ENCODE peak calls at places on chromosome 22, in five cellular contexts. J is upper lobe of left lung, K is OCI-LY7, N is body of pancreas, Q is Peyer's patch. I is an unnamed sample.

GRCh38 chr22:50118557-50119168 is 28.9 kb downstream of the MOV10L1 start:
- DNase-seq in J (no peak), K (no peak), N (no peak), Q (no peak), I (no peak)

GRCh38 chr22:47213571-47214230 is 451.3 kb downstream of the TBC1D22A start:
- DNase-seq in J (no peak), K (peak; percentile 46), N (no peak), Q (peak; percentile 22), I (peak; percentile 38)

GRCh38 chr22:20677684-20678242 is 96.2 kb upstream of the SERPIND1 start:
- DNase-seq in J (no peak), K (no peak), N (no peak), Q (no peak), I (no peak)

GRCh38 chr22:46145896-46146295 is 4.4 kb upstream of the PPARA start:
- DNase-seq in J (no peak), K (no peak), N (no peak), Q (no peak), I (no peak)

GRCh38 chr22:34973016-34973415 is 92.9 kb upstream of the ISX start:
- DNase-seq in J (no peak), K (no peak), N (no peak), Q (no peak), I (no peak)

GRCh38 chr22:46027219-46028068 is 50.5 kb upstream of the WNT7B start:
- DNase-seq in J (peak; percentile 65), K (peak; percentile 22), N (peak; percentile 83), Q (no peak), I (no peak)

GRCh38 chr22:17057959-17058814 is 26.6 kb upstream of the IL17RA start:
- DNase-seq in J (peak; percentile 59), K (peak; percentile 58), N (peak; percentile 70), Q (peak; percentile 39), I (peak; percentile 28)

GRCh38 chr22:17767236-17768065 is 6.8 kb downstream of the BID start:
- DNase-seq in J (no peak), K (no peak), N (no peak), Q (no peak), I (peak; percentile 75)

GRCh38 chr22:25027052-25027525 is 74.6 kb downstream of the KIAA1671 start:
- DNase-seq in J (no peak), K (no peak), N (no peak), Q (no peak), I (no peak)

GRCh38 chr22:25027552-25027951 is 75.0 kb downstream of the KIAA1671 start:
- DNase-seq in J (no peak), K (no peak), N (no peak), Q (no peak), I (no peak)

GRCh38 chr22:25027959-25028840 is 75.7 kb downstream of the KIAA1671 start:
- DNase-seq in J (no peak), K (no peak), N (no peak), Q (no peak), I (no peak)

GRCh38 chr22:25029181-25029580 is 76.7 kb downstream of the KIAA1671 start:
- DNase-seq in J (no peak), K (no peak), N (no peak), Q (no peak), I (no peak)

DNA sequence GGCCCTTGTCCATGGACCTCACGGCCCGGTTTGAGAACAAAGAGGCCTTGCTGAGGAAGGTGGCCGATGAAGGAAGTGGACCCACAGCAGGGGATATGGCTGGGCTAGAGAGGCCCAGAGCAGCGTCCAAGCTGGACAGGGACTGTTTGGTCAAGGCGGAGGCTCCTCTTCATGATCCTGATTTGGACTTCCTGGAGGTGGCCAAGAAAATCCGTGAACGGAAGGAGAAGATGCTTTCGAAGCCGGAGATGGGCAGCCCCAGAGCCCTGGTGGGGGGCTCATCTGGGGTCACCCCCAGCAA is 76.3 kb downstream of the KIAA1671 start:
- DNase-seq in J (no peak), K (no peak), N (no peak), Q (no peak), I (no peak)
- H3K27ac ChIP-seq in J (peak overlapping the region; percentile 74), K (no peak overlapping the region), N (no peak overlapping the region), Q (no peak overlapping the region), I (no peak overlapping the region)

DNA sequence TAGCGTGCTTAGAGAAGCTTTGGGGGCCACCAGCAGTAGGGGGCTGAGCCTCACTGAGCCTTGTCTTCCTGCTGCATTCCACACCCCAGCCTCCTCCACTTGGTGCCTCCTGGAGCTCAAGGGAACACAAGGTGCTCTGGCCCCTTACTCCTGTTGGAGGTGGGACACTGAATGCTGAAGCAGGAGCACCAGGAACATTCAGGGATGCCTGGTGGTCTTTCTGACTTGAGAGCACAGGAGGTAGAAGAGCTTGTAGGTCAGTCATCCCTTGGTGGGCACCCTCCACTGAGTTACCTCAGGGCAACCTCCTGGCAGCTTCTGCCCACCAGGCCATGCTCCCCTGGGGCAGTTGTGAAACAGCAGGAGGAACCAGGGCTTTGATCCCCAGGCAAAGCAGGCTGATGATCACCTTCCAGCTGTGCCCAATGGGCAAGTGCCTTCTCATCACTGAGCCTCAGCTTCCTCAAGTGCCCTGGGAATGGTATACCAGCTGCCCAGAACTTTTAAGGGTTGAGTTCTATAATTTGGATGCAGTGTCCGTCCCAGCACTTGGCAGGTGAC is 50.1 kb downstream of the CABIN1 start:
- DNase-seq in J (no peak), K (no peak), N (no peak), Q (no peak), I (no peak)
- H3K36me3 ChIP-seq in J (peaks cover 93% of the 10 kb centered on the region), K (peaks cover 82% of the 10 kb centered on the region), N (peaks cover 7% of the 10 kb centered on the region), Q (no peaks in the 10 kb centered on the region), I (peaks cover 70% of the 10 kb centered on the region)

GRCh38 chr22:48453751-48454485 is 1373.8 kb downstream of the BRD1 start:
- DNase-seq in J (peak; percentile 8), K (no peak), N (no peak), Q (no peak), I (no peak)

GRCh38 chr22:48450188-48450825 is 1377.4 kb downstream of the BRD1 start:
- DNase-seq in J (peak; percentile 12), K (no peak), N (no peak), Q (no peak), I (no peak)

GRCh38 chr22:48451891-48452290 is 1375.8 kb downstream of the BRD1 start:
- DNase-seq in J (peak; percentile 10), K (no peak), N (no peak), Q (no peak), I (no peak)

GRCh38 chr22:48452766-48453165 is 1374.9 kb downstream of the BRD1 start:
- DNase-seq in J (peak; percentile 8), K (no peak), N (no peak), Q (no peak), I (no peak)

DNA sequence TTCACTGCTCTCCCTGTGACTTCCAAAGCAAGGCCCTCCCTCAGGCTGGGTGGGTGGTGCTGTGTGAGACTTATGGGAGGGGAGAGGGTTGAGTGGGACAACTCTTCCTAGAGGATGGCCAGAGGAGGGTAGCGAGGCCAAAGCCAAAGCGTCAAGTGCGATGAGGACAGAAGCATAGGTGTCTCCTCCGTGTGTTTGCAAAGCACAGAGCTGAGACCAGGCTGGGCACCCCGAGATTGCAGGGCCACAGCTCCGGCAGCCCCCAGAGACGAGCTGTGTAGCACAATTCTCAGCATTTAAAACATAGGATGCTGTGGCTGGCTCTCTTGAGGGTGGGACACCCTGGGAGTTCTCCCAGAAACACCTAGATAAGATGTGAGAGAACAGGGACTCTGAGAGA is 1374.5 kb downstream of the BRD1 start:
- DNase-seq in J (no peak), K (no peak), N (no peak), Q (no peak), I (no peak)
- H3K9me3 ChIP-seq in J (no peaks in the 10 kb centered on the region), K (no peaks in the 10 kb centered on the region), N (no peaks in the 10 kb centered on the region), Q (no peaks in the 10 kb centered on the region), I (no peaks in the 10 kb centered on the region)

GRCh38 chr22:36872866-36873498 is 12.2 kb downstream of the NCF4 start:
- DNase-seq in J (no peak), K (no peak), N (no peak), Q (no peak), I (no peak)

GRCh38 chr22:36872084-36872483 is 11.3 kb downstream of the NCF4 start:
- DNase-seq in J (no peak), K (no peak), N (no peak), Q (no peak), I (no peak)

GRCh38 chr22:36874731-36875130 is 13.9 kb downstream of the NCF4 start:
- DNase-seq in J (no peak), K (no peak), N (no peak), Q (no peak), I (no peak)

GRCh38 chr22:36874309-36874696 is 13.5 kb downstream of the NCF4 start:
- DNase-seq in J (no peak), K (no peak), N (no peak), Q (no peak), I (no peak)

DNA sequence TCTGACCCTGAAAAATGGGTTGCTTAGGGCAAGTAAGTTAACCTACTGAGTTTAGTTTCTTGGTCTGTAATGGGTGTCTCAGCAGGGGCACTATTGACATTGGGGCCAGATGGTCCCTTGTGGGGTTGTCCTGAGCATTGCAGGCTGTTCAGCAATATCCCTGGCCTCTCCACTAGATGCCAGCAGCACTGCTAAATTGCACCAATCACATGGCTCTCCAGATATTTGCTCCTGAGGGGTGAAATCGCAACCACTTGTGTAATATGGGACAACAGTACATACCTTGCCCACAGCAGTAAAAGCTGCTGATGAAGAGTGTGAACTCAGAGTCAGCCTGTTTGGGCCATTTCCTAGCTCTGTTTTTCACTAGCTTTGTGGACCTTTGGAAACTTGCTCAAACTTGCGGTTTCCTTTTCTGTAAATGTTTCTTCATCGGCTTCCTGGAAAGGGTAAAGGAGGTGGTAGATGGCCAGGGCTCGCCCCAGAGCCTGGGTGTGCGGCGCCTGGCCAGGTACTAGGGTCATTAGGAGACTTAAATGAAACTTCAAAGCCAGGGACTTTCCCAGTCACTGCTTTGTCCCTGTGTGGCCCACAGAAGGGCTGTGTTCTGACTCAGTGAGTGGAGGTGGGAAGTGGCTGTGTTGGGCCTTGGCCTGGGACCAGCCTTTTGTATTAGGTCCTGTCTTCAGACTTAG is 13.0 kb downstream of the NCF4 start:
- DNase-seq in J (peak; percentile 81), K (peak; percentile 33), N (peak; percentile 40), Q (no peak), I (peak; percentile 34)
- H3K27ac ChIP-seq in J (peak overlapping the region; percentile 89), K (no peak overlapping the region), N (no peak overlapping the region), Q (peak overlapping the region; percentile 20), I (peak overlapping the region; percentile 27)

DNA sequence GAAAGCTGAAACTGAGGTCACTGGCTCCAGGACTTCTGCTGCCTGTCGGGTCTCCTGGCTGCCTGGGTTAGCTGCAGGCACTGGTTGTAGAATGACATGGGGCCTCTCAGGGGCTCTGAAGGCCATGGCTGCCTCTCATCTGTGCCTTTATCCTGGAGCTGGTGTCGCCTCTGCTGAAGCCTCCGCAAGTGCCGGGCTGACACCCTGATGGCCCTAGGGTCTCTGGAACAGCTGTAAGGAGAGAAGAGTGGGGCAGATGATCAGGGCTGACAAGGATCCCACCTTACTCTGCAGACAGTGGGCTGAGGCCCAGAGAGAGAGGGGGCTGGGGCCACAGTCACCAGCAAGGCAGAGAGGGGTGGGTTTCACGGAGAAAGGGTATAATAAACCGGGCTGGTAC is 4.6 kb downstream of the PLA2G3 start:
- DNase-seq in J (no peak), K (no peak), N (no peak), Q (no peak), I (no peak)
- H3K36me3 ChIP-seq in J (no peaks in the 10 kb centered on the region), K (no peaks in the 10 kb centered on the region), N (no peaks in the 10 kb centered on the region), Q (no peaks in the 10 kb centered on the region), I (no peaks in the 10 kb centered on the region)

GRCh38 chr22:48279465-48279765 is 1517.0 kb downstream of the TBC1D22A start:
- DNase-seq in J (no peak), K (no peak), N (no peak), Q (no peak), I (no peak)
- H3K9me3 ChIP-seq in J (no peaks in the 10 kb centered on the region), K (peaks cover 4% of the 10 kb centered on the region), N (no peaks in the 10 kb centered on the region), Q (no peaks in the 10 kb centered on the region), I (no peaks in the 10 kb centered on the region)

I was measured in CD4-positive, alpha-beta memory T cell.